ENCODE peak calls at places on chromosome 5, in seven cellular contexts. One of them, this sample, is unnamed.

GRCh38 chr5:104344809-104345512 is 782.4 kb upstream of the NUDT12 start:
- DNase-seq in kidney epithelial cell: peak
- DNase-seq in heart right ventricle: no peak
- DNase-seq in GM12865: no peak
- DNase-seq in GM13977: no peak
- DNase-seq in AG04449: no peak
- DNase-seq in spleen: no peak
- DNase-seq in this sample: no peak

GRCh38 chr5:11010811-11011210 is 249.8 kb upstream of the DAP start:
- DNase-seq in kidney epithelial cell: no peak
- DNase-seq in heart right ventricle: no peak
- DNase-seq in GM12865: no peak
- DNase-seq in GM13977: no peak
- DNase-seq in AG04449: no peak
- DNase-seq in spleen: no peak
- DNase-seq in this sample: no peak

GRCh38 chr5:133052317-133053175 is 733 bp downstream of the HSPA4 start:
- DNase-seq in kidney epithelial cell: no peak
- DNase-seq in heart right ventricle: peak
- DNase-seq in GM12865: peak
- DNase-seq in GM13977: peak
- DNase-seq in AG04449: no peak
- DNase-seq in spleen: peak
- DNase-seq in this sample: peak

GRCh38 chr5:10576790-10577189 is 12.9 kb downstream of the ANKRD33B start:
- DNase-seq in kidney epithelial cell: no peak
- DNase-seq in heart right ventricle: no peak
- DNase-seq in GM12865: peak
- DNase-seq in GM13977: no peak
- DNase-seq in AG04449: no peak
- DNase-seq in spleen: no peak
- DNase-seq in this sample: no peak

GRCh38 chr5:10519729-10520128 is 44.1 kb upstream of the ANKRD33B start:
- DNase-seq in kidney epithelial cell: no peak
- DNase-seq in heart right ventricle: no peak
- DNase-seq in GM12865: peak
- DNase-seq in GM13977: no peak
- DNase-seq in AG04449: no peak
- DNase-seq in spleen: no peak
- DNase-seq in this sample: no peak

GRCh38 chr5:126534543-126534942 is 60.5 kb downstream of the ALDH7A1 start:
- DNase-seq in kidney epithelial cell: no peak
- DNase-seq in heart right ventricle: no peak
- DNase-seq in GM12865: no peak
- DNase-seq in GM13977: no peak
- DNase-seq in AG04449: no peak
- DNase-seq in spleen: no peak
- DNase-seq in this sample: no peak

GRCh38 chr5:146291421-146292074 is 47.1 kb upstream of the POU4F3 start:
- DNase-seq in kidney epithelial cell: peak
- DNase-seq in heart right ventricle: no peak
- DNase-seq in GM12865: peak
- DNase-seq in GM13977: peak
- DNase-seq in AG04449: no peak
- DNase-seq in spleen: no peak
- DNase-seq in this sample: peak

GRCh38 chr5:98516701-98517100 is 256.8 kb upstream of the RGMB start:
- DNase-seq in kidney epithelial cell: no peak
- DNase-seq in heart right ventricle: no peak
- DNase-seq in GM12865: no peak
- DNase-seq in GM13977: no peak
- DNase-seq in AG04449: no peak
- DNase-seq in spleen: no peak
- DNase-seq in this sample: no peak

GRCh38 chr5:132296412-132297001 is 2.3 kb downstream of the SLC22A4 start:
- DNase-seq in kidney epithelial cell: no peak
- DNase-seq in heart right ventricle: no peak
- DNase-seq in GM12865: no peak
- DNase-seq in GM13977: no peak
- DNase-seq in AG04449: no peak
- DNase-seq in spleen: peak
- DNase-seq in this sample: no peak

GRCh38 chr5:2759091-2759490 is 7.6 kb upstream of the IRX2 start:
- DNase-seq in kidney epithelial cell: no peak
- DNase-seq in heart right ventricle: no peak
- DNase-seq in GM12865: no peak
- DNase-seq in GM13977: no peak
- DNase-seq in AG04449: no peak
- DNase-seq in spleen: no peak
- DNase-seq in this sample: no peak

GRCh38 chr5:106956187-106956586 is 714.5 kb downstream of the EFNA5 start:
- DNase-seq in kidney epithelial cell: no peak
- DNase-seq in heart right ventricle: no peak
- DNase-seq in GM12865: no peak
- DNase-seq in GM13977: no peak
- DNase-seq in AG04449: no peak
- DNase-seq in spleen: no peak
- DNase-seq in this sample: no peak

GRCh38 chr5:96648023-96648422 is 14.2 kb upstream of the CAST start:
- DNase-seq in kidney epithelial cell: no peak
- DNase-seq in heart right ventricle: no peak
- DNase-seq in GM12865: peak
- DNase-seq in GM13977: no peak
- DNase-seq in AG04449: no peak
- DNase-seq in spleen: no peak
- DNase-seq in this sample: no peak

GRCh38 chr5:35115920-35116319 is 68.2 kb upstream of the AGXT2 start:
- DNase-seq in kidney epithelial cell: no peak
- DNase-seq in heart right ventricle: no peak
- DNase-seq in GM12865: no peak
- DNase-seq in GM13977: no peak
- DNase-seq in AG04449: no peak
- DNase-seq in spleen: no peak
- DNase-seq in this sample: no peak

GRCh38 chr5:57491369-57491965 is 8.9 kb upstream of the ACTBL2 start:
- DNase-seq in kidney epithelial cell: no peak
- DNase-seq in heart right ventricle: no peak
- DNase-seq in GM12865: no peak
- DNase-seq in GM13977: no peak
- DNase-seq in AG04449: no peak
- DNase-seq in spleen: no peak
- DNase-seq in this sample: no peak

GRCh38 chr5:175464414-175465233 is 13.7 kb upstream of the SFXN1 start:
- DNase-seq in kidney epithelial cell: no peak
- DNase-seq in heart right ventricle: no peak
- DNase-seq in GM12865: peak
- DNase-seq in GM13977: no peak
- DNase-seq in AG04449: no peak
- DNase-seq in spleen: no peak
- DNase-seq in this sample: peak

GRCh38 chr5:107476783-107477182 is 194.0 kb downstream of the EFNA5 start:
- DNase-seq in kidney epithelial cell: no peak
- DNase-seq in heart right ventricle: no peak
- DNase-seq in GM12865: peak
- DNase-seq in GM13977: peak
- DNase-seq in AG04449: no peak
- DNase-seq in spleen: no peak
- DNase-seq in this sample: peak

GRCh38 chr5:20230010-20230409 is 242.0 kb upstream of the CDH18 start:
- DNase-seq in kidney epithelial cell: no peak
- DNase-seq in heart right ventricle: no peak
- DNase-seq in GM12865: no peak
- DNase-seq in GM13977: no peak
- DNase-seq in AG04449: no peak
- DNase-seq in spleen: no peak
- DNase-seq in this sample: no peak

GRCh38 chr5:1280177-1281037 is 14.5 kb downstream of the TERT start:
- DNase-seq in kidney epithelial cell: no peak
- DNase-seq in heart right ventricle: no peak
- DNase-seq in GM12865: no peak
- DNase-seq in GM13977: no peak
- DNase-seq in AG04449: no peak
- DNase-seq in spleen: peak
- DNase-seq in this sample: no peak

GRCh38 chr5:72525816-72526215 is 18.6 kb upstream of the ZNF366 start:
- DNase-seq in kidney epithelial cell: peak
- DNase-seq in heart right ventricle: no peak
- DNase-seq in GM12865: no peak
- DNase-seq in GM13977: no peak
- DNase-seq in AG04449: peak
- DNase-seq in spleen: no peak
- DNase-seq in this sample: no peak

GRCh38 chr5:37896159-37896558 is 56.3 kb upstream of the GDNF start:
- DNase-seq in kidney epithelial cell: no peak
- DNase-seq in heart right ventricle: no peak
- DNase-seq in GM12865: no peak
- DNase-seq in GM13977: no peak
- DNase-seq in AG04449: no peak
- DNase-seq in spleen: no peak
- DNase-seq in this sample: no peak

GRCh38 chr5:37902323-37902722 is 62.5 kb upstream of the GDNF start:
- DNase-seq in kidney epithelial cell: no peak
- DNase-seq in heart right ventricle: no peak
- DNase-seq in GM12865: no peak
- DNase-seq in GM13977: no peak
- DNase-seq in AG04449: no peak
- DNase-seq in spleen: no peak
- DNase-seq in this sample: no peak

GRCh38 chr5:37899037-37899436 is 59.2 kb upstream of the GDNF start:
- DNase-seq in kidney epithelial cell: no peak
- DNase-seq in heart right ventricle: no peak
- DNase-seq in GM12865: no peak
- DNase-seq in GM13977: no peak
- DNase-seq in AG04449: no peak
- DNase-seq in spleen: no peak
- DNase-seq in this sample: no peak

GRCh38 chr5:37905230-37905629 is 65.4 kb upstream of the GDNF start:
- DNase-seq in kidney epithelial cell: no peak
- DNase-seq in heart right ventricle: no peak
- DNase-seq in GM12865: no peak
- DNase-seq in GM13977: no peak
- DNase-seq in AG04449: no peak
- DNase-seq in spleen: no peak
- DNase-seq in this sample: no peak

GRCh38 chr5:37900692-37901091 is 60.9 kb upstream of the GDNF start:
- DNase-seq in kidney epithelial cell: no peak
- DNase-seq in heart right ventricle: peak
- DNase-seq in GM12865: no peak
- DNase-seq in GM13977: no peak
- DNase-seq in AG04449: no peak
- DNase-seq in spleen: no peak
- DNase-seq in this sample: no peak
- TF ChIP-seq CTCF in kidney epithelial cell: peak
- TF ChIP-seq CTCF in heart right ventricle: peak
- TF ChIP-seq CTCF in GM12865: no peak
- TF ChIP-seq CTCF in GM13977: no peak
- TF ChIP-seq CTCF in AG04449: peak
- TF ChIP-seq CTCF in spleen: no peak
- TF ChIP-seq CTCF in this sample: no peak

GRCh38 chr5:141557681-141558136 is 61.1 kb downstream of the DIAPH1 start:
- DNase-seq in kidney epithelial cell: peak
- DNase-seq in heart right ventricle: peak
- DNase-seq in GM12865: peak
- DNase-seq in GM13977: peak
- DNase-seq in AG04449: peak
- DNase-seq in spleen: peak
- DNase-seq in this sample: peak

GRCh38 chr5:141559481-141559880 is 59.3 kb downstream of the DIAPH1 start:
- DNase-seq in kidney epithelial cell: peak
- DNase-seq in heart right ventricle: no peak
- DNase-seq in GM12865: no peak
- DNase-seq in GM13977: no peak
- DNase-seq in AG04449: peak
- DNase-seq in spleen: no peak
- DNase-seq in this sample: no peak

GRCh38 chr5:141560141-141560540 is 58.7 kb downstream of the DIAPH1 start:
- DNase-seq in kidney epithelial cell: peak
- DNase-seq in heart right ventricle: no peak
- DNase-seq in GM12865: no peak
- DNase-seq in GM13977: no peak
- DNase-seq in AG04449: no peak
- DNase-seq in spleen: no peak
- DNase-seq in this sample: no peak

GRCh38 chr5:141560725-141561483 is 57.9 kb downstream of the DIAPH1 start:
- DNase-seq in kidney epithelial cell: peak
- DNase-seq in heart right ventricle: peak
- DNase-seq in GM12865: no peak
- DNase-seq in GM13977: no peak
- DNase-seq in AG04449: peak
- DNase-seq in spleen: no peak
- DNase-seq in this sample: no peak

GRCh38 chr5:141558150-141558549 is 60.6 kb downstream of the DIAPH1 start:
- DNase-seq in kidney epithelial cell: no peak
- DNase-seq in heart right ventricle: no peak
- DNase-seq in GM12865: no peak
- DNase-seq in GM13977: no peak
- DNase-seq in AG04449: no peak
- DNase-seq in spleen: no peak
- DNase-seq in this sample: no peak
- TF ChIP-seq CTCF in kidney epithelial cell: no peak
- TF ChIP-seq CTCF in heart right ventricle: peak
- TF ChIP-seq CTCF in GM12865: no peak
- TF ChIP-seq CTCF in GM13977: no peak
- TF ChIP-seq CTCF in AG04449: no peak
- TF ChIP-seq CTCF in spleen: no peak
- TF ChIP-seq CTCF in this sample: peak

GRCh38 chr5:43729846-43730478 is 127.0 kb downstream of the NNT start:
- DNase-seq in kidney epithelial cell: no peak
- DNase-seq in heart right ventricle: no peak
- DNase-seq in GM12865: peak
- DNase-seq in GM13977: no peak
- DNase-seq in AG04449: no peak
- DNase-seq in spleen: no peak
- DNase-seq in this sample: no peak
- TF ChIP-seq CTCF in kidney epithelial cell: peak
- TF ChIP-seq CTCF in heart right ventricle: peak
- TF ChIP-seq CTCF in GM12865: peak
- TF ChIP-seq CTCF in GM13977: peak
- TF ChIP-seq CTCF in AG04449: peak
- TF ChIP-seq CTCF in spleen: no peak
- TF ChIP-seq CTCF in this sample: peak

GRCh38 chr5:77620404-77620803 is 18.1 kb downstream of the OTP start:
- DNase-seq in kidney epithelial cell: no peak
- DNase-seq in heart right ventricle: no peak
- DNase-seq in GM12865: peak
- DNase-seq in GM13977: no peak
- DNase-seq in AG04449: no peak
- DNase-seq in spleen: no peak
- DNase-seq in this sample: no peak
- TF ChIP-seq CTCF in kidney epithelial cell: no peak
- TF ChIP-seq CTCF in heart right ventricle: no peak
- TF ChIP-seq CTCF in GM12865: peak
- TF ChIP-seq CTCF in GM13977: no peak
- TF ChIP-seq CTCF in AG04449: no peak
- TF ChIP-seq CTCF in spleen: no peak
- TF ChIP-seq CTCF in this sample: no peak

This sample was measured in activated CD8-positive, alpha-beta T cell treated with anti-CD3 and anti-CD28 coated beads for 36 hours.